ENCODE peak calls at places on chromosomes 11 and 22, in seven cellular contexts. One of them, this sample, is unnamed.

GRCh38 chr11:3853935-3854659 is 1.4 kb upstream of the STIM1 start:
- DNase-seq in amniotic stem cell: no peak
- DNase-seq in B cell: peak; percentile 72
- DNase-seq in stimulated activated CD4-positive, alpha-beta T cell treated with anti-CD3 and anti-CD28 coated beads, Interleukin-4, amount 100 ng/mL, for 1 hour: peak; percentile 58
- DNase-seq in astrocyte of the spinal cord: no peak
- DNase-seq in fibroblast of pulmonary artery: no peak
- DNase-seq in SW480: no peak
- DNase-seq in this sample: no peak

GRCh38 chr22:12601870-12602779 is 2925.9 kb upstream of the OR11H1 start:
- DNase-seq in amniotic stem cell: no peak
- DNase-seq in B cell: no peak
- DNase-seq in stimulated activated CD4-positive, alpha-beta T cell treated with anti-CD3 and anti-CD28 coated beads, Interleukin-4, amount 100 ng/mL, for 1 hour: peak; percentile 6
- DNase-seq in astrocyte of the spinal cord: no peak
- DNase-seq in fibroblast of pulmonary artery: no peak
- DNase-seq in SW480: no peak
- DNase-seq in this sample: no peak

GRCh38 chr11:2209370-2209801 is 37.8 kb upstream of the TH start:
- DNase-seq in amniotic stem cell: no peak
- DNase-seq in B cell: peak; percentile 17
- DNase-seq in stimulated activated CD4-positive, alpha-beta T cell treated with anti-CD3 and anti-CD28 coated beads, Interleukin-4, amount 100 ng/mL, for 1 hour: no peak
- DNase-seq in astrocyte of the spinal cord: no peak
- DNase-seq in fibroblast of pulmonary artery: no peak
- DNase-seq in SW480: no peak
- DNase-seq in this sample: no peak

GRCh38 chr11:3644817-3645235 is at the start of gene ART1:
- DNase-seq in amniotic stem cell: no peak
- DNase-seq in B cell: no peak
- DNase-seq in stimulated activated CD4-positive, alpha-beta T cell treated with anti-CD3 and anti-CD28 coated beads, Interleukin-4, amount 100 ng/mL, for 1 hour: no peak
- DNase-seq in astrocyte of the spinal cord: no peak
- DNase-seq in fibroblast of pulmonary artery: no peak
- DNase-seq in SW480: peak; percentile 28
- DNase-seq in this sample: no peak

GRCh38 chr11:116077092-116077491 is 572.9 kb upstream of the CADM1 start:
- DNase-seq in amniotic stem cell: no peak
- DNase-seq in B cell: no peak
- DNase-seq in stimulated activated CD4-positive, alpha-beta T cell treated with anti-CD3 and anti-CD28 coated beads, Interleukin-4, amount 100 ng/mL, for 1 hour: no peak
- DNase-seq in astrocyte of the spinal cord: no peak
- DNase-seq in fibroblast of pulmonary artery: no peak
- DNase-seq in SW480: no peak
- DNase-seq in this sample: no peak

GRCh38 chr11:125049393-125049792 is 13.7 kb upstream of the SLC37A2 start:
- DNase-seq in amniotic stem cell: no peak
- DNase-seq in B cell: no peak
- DNase-seq in stimulated activated CD4-positive, alpha-beta T cell treated with anti-CD3 and anti-CD28 coated beads, Interleukin-4, amount 100 ng/mL, for 1 hour: no peak
- DNase-seq in astrocyte of the spinal cord: no peak
- DNase-seq in fibroblast of pulmonary artery: no peak
- DNase-seq in SW480: no peak
- DNase-seq in this sample: no peak

GRCh38 chr11:69300124-69301032 is 6.4 kb downstream of the MYEOV start:
- DNase-seq in amniotic stem cell: no peak
- DNase-seq in B cell: no peak
- DNase-seq in stimulated activated CD4-positive, alpha-beta T cell treated with anti-CD3 and anti-CD28 coated beads, Interleukin-4, amount 100 ng/mL, for 1 hour: no peak
- DNase-seq in astrocyte of the spinal cord: peak; percentile 56
- DNase-seq in fibroblast of pulmonary artery: no peak
- DNase-seq in SW480: peak; percentile 57
- DNase-seq in this sample: no peak

GRCh38 chr11:74992852-74993251 is 4.1 kb downstream of the NEU3 start:
- DNase-seq in amniotic stem cell: no peak
- DNase-seq in B cell: no peak
- DNase-seq in stimulated activated CD4-positive, alpha-beta T cell treated with anti-CD3 and anti-CD28 coated beads, Interleukin-4, amount 100 ng/mL, for 1 hour: no peak
- DNase-seq in astrocyte of the spinal cord: no peak
- DNase-seq in fibroblast of pulmonary artery: no peak
- DNase-seq in SW480: no peak
- DNase-seq in this sample: no peak

GRCh38 chr22:49210606-49211005 is 617.1 kb downstream of the BRD1 start:
- DNase-seq in amniotic stem cell: no peak
- DNase-seq in B cell: no peak
- DNase-seq in stimulated activated CD4-positive, alpha-beta T cell treated with anti-CD3 and anti-CD28 coated beads, Interleukin-4, amount 100 ng/mL, for 1 hour: no peak
- DNase-seq in astrocyte of the spinal cord: no peak
- DNase-seq in fibroblast of pulmonary artery: no peak
- DNase-seq in SW480: no peak
- DNase-seq in this sample: no peak

GRCh38 chr11:13262096-13262495 is 15.5 kb upstream of the BMAL1 start:
- DNase-seq in amniotic stem cell: no peak
- DNase-seq in B cell: no peak
- DNase-seq in stimulated activated CD4-positive, alpha-beta T cell treated with anti-CD3 and anti-CD28 coated beads, Interleukin-4, amount 100 ng/mL, for 1 hour: no peak
- DNase-seq in astrocyte of the spinal cord: peak; percentile 36
- DNase-seq in fibroblast of pulmonary artery: peak; percentile 18
- DNase-seq in SW480: peak; percentile 35
- DNase-seq in this sample: no peak

GRCh38 chr11:76424891-76425290 is 19.9 kb upstream of the EMSY start:
- DNase-seq in amniotic stem cell: no peak
- DNase-seq in B cell: no peak
- DNase-seq in stimulated activated CD4-positive, alpha-beta T cell treated with anti-CD3 and anti-CD28 coated beads, Interleukin-4, amount 100 ng/mL, for 1 hour: no peak
- DNase-seq in astrocyte of the spinal cord: no peak
- DNase-seq in fibroblast of pulmonary artery: no peak
- DNase-seq in SW480: no peak
- DNase-seq in this sample: no peak

GRCh38 chr11:7575841-7576451 is 62.1 kb downstream of the PPFIBP2 start:
- DNase-seq in amniotic stem cell: no peak
- DNase-seq in B cell: no peak
- DNase-seq in stimulated activated CD4-positive, alpha-beta T cell treated with anti-CD3 and anti-CD28 coated beads, Interleukin-4, amount 100 ng/mL, for 1 hour: no peak
- DNase-seq in astrocyte of the spinal cord: no peak
- DNase-seq in fibroblast of pulmonary artery: no peak
- DNase-seq in SW480: peak; percentile 96
- DNase-seq in this sample: no peak

GRCh38 chr22:27692243-27692642 is 109.3 kb downstream of the MN1 start:
- DNase-seq in amniotic stem cell: no peak
- DNase-seq in B cell: no peak
- DNase-seq in stimulated activated CD4-positive, alpha-beta T cell treated with anti-CD3 and anti-CD28 coated beads, Interleukin-4, amount 100 ng/mL, for 1 hour: no peak
- DNase-seq in astrocyte of the spinal cord: no peak
- DNase-seq in fibroblast of pulmonary artery: no peak
- DNase-seq in SW480: no peak
- DNase-seq in this sample: no peak

GRCh38 chr11:121841487-121842167 is 274.4 kb downstream of the BLID start:
- DNase-seq in amniotic stem cell: peak; percentile 10
- DNase-seq in B cell: no peak
- DNase-seq in stimulated activated CD4-positive, alpha-beta T cell treated with anti-CD3 and anti-CD28 coated beads, Interleukin-4, amount 100 ng/mL, for 1 hour: no peak
- DNase-seq in astrocyte of the spinal cord: peak; percentile 83
- DNase-seq in fibroblast of pulmonary artery: peak; percentile 85
- DNase-seq in SW480: no peak
- DNase-seq in this sample: no peak

GRCh38 chr11:26992031-26992541 is 1.8 kb upstream of the FIBIN start:
- DNase-seq in amniotic stem cell: no peak
- DNase-seq in B cell: no peak
- DNase-seq in stimulated activated CD4-positive, alpha-beta T cell treated with anti-CD3 and anti-CD28 coated beads, Interleukin-4, amount 100 ng/mL, for 1 hour: no peak
- DNase-seq in astrocyte of the spinal cord: peak; percentile 82
- DNase-seq in fibroblast of pulmonary artery: peak; percentile 95
- DNase-seq in SW480: no peak
- DNase-seq in this sample: no peak

GRCh38 chr11:116348226-116348625 is 424.6 kb downstream of the BUD13 start:
- DNase-seq in amniotic stem cell: no peak
- DNase-seq in B cell: no peak
- DNase-seq in stimulated activated CD4-positive, alpha-beta T cell treated with anti-CD3 and anti-CD28 coated beads, Interleukin-4, amount 100 ng/mL, for 1 hour: no peak
- DNase-seq in astrocyte of the spinal cord: no peak
- DNase-seq in fibroblast of pulmonary artery: no peak
- DNase-seq in SW480: no peak
- DNase-seq in this sample: no peak

GRCh38 chr11:116070555-116070954 is 566.3 kb upstream of the CADM1 start:
- DNase-seq in amniotic stem cell: no peak
- DNase-seq in B cell: no peak
- DNase-seq in stimulated activated CD4-positive, alpha-beta T cell treated with anti-CD3 and anti-CD28 coated beads, Interleukin-4, amount 100 ng/mL, for 1 hour: no peak
- DNase-seq in astrocyte of the spinal cord: no peak
- DNase-seq in fibroblast of pulmonary artery: no peak
- DNase-seq in SW480: no peak
- DNase-seq in this sample: no peak

GRCh38 chr22:46424496-46424895 is 89.0 kb downstream of the TRMU start:
- DNase-seq in amniotic stem cell: no peak
- DNase-seq in B cell: no peak
- DNase-seq in stimulated activated CD4-positive, alpha-beta T cell treated with anti-CD3 and anti-CD28 coated beads, Interleukin-4, amount 100 ng/mL, for 1 hour: no peak
- DNase-seq in astrocyte of the spinal cord: no peak
- DNase-seq in fibroblast of pulmonary artery: no peak
- DNase-seq in SW480: no peak
- DNase-seq in this sample: no peak

GRCh38 chr11:128472128-128473110 is 114.9 kb downstream of the ETS1 start:
- DNase-seq in amniotic stem cell: no peak
- DNase-seq in B cell: no peak
- DNase-seq in stimulated activated CD4-positive, alpha-beta T cell treated with anti-CD3 and anti-CD28 coated beads, Interleukin-4, amount 100 ng/mL, for 1 hour: peak; percentile 60
- DNase-seq in astrocyte of the spinal cord: peak; percentile 69
- DNase-seq in fibroblast of pulmonary artery: peak; percentile 65
- DNase-seq in SW480: peak; percentile 18
- DNase-seq in this sample: no peak

GRCh38 chr11:111427471-111427912 is 48.4 kb upstream of the POU2AF1 start:
- DNase-seq in amniotic stem cell: no peak
- DNase-seq in B cell: no peak
- DNase-seq in stimulated activated CD4-positive, alpha-beta T cell treated with anti-CD3 and anti-CD28 coated beads, Interleukin-4, amount 100 ng/mL, for 1 hour: no peak
- DNase-seq in astrocyte of the spinal cord: no peak
- DNase-seq in fibroblast of pulmonary artery: no peak
- DNase-seq in SW480: no peak
- DNase-seq in this sample: no peak

GRCh38 chr11:87150936-87151335 is 113.2 kb downstream of the TMEM135 start:
- DNase-seq in amniotic stem cell: no peak
- DNase-seq in B cell: no peak
- DNase-seq in stimulated activated CD4-positive, alpha-beta T cell treated with anti-CD3 and anti-CD28 coated beads, Interleukin-4, amount 100 ng/mL, for 1 hour: no peak
- DNase-seq in astrocyte of the spinal cord: peak; percentile 39
- DNase-seq in fibroblast of pulmonary artery: peak; percentile 61
- DNase-seq in SW480: no peak
- DNase-seq in this sample: no peak

GRCh38 chr11:62569611-62570010 is 4.1 kb downstream of the EEF1G start:
- DNase-seq in amniotic stem cell: no peak
- DNase-seq in B cell: no peak
- DNase-seq in stimulated activated CD4-positive, alpha-beta T cell treated with anti-CD3 and anti-CD28 coated beads, Interleukin-4, amount 100 ng/mL, for 1 hour: no peak
- DNase-seq in astrocyte of the spinal cord: no peak
- DNase-seq in fibroblast of pulmonary artery: no peak
- DNase-seq in SW480: no peak
- DNase-seq in this sample: no peak

GRCh38 chr11:34960277-34960676 is 43.9 kb downstream of the PDHX start:
- DNase-seq in amniotic stem cell: no peak
- DNase-seq in B cell: no peak
- DNase-seq in stimulated activated CD4-positive, alpha-beta T cell treated with anti-CD3 and anti-CD28 coated beads, Interleukin-4, amount 100 ng/mL, for 1 hour: no peak
- DNase-seq in astrocyte of the spinal cord: no peak
- DNase-seq in fibroblast of pulmonary artery: no peak
- DNase-seq in SW480: no peak
- DNase-seq in this sample: no peak

GRCh38 chr11:83971063-83971462 is 684.9 kb upstream of the CCDC90B start:
- DNase-seq in amniotic stem cell: no peak
- DNase-seq in B cell: no peak
- DNase-seq in stimulated activated CD4-positive, alpha-beta T cell treated with anti-CD3 and anti-CD28 coated beads, Interleukin-4, amount 100 ng/mL, for 1 hour: no peak
- DNase-seq in astrocyte of the spinal cord: peak; percentile 59
- DNase-seq in fibroblast of pulmonary artery: peak; percentile 7
- DNase-seq in SW480: no peak
- DNase-seq in this sample: no peak

GRCh38 chr22:45884201-45885067 is 92.5 kb downstream of the WNT7B start:
- DNase-seq in amniotic stem cell: no peak
- DNase-seq in B cell: no peak
- DNase-seq in stimulated activated CD4-positive, alpha-beta T cell treated with anti-CD3 and anti-CD28 coated beads, Interleukin-4, amount 100 ng/mL, for 1 hour: no peak
- DNase-seq in astrocyte of the spinal cord: no peak
- DNase-seq in fibroblast of pulmonary artery: no peak
- DNase-seq in SW480: no peak
- DNase-seq in this sample: no peak

GRCh38 chr11:119842731-119843130 is 113.7 kb upstream of the NECTIN1 start:
- DNase-seq in amniotic stem cell: no peak
- DNase-seq in B cell: no peak
- DNase-seq in stimulated activated CD4-positive, alpha-beta T cell treated with anti-CD3 and anti-CD28 coated beads, Interleukin-4, amount 100 ng/mL, for 1 hour: no peak
- DNase-seq in astrocyte of the spinal cord: no peak
- DNase-seq in fibroblast of pulmonary artery: no peak
- DNase-seq in SW480: no peak
- DNase-seq in this sample: no peak

GRCh38 chr11:1561266-1561665 is 10.8 kb downstream of the DUSP8 start:
- DNase-seq in amniotic stem cell: no peak
- DNase-seq in B cell: no peak
- DNase-seq in stimulated activated CD4-positive, alpha-beta T cell treated with anti-CD3 and anti-CD28 coated beads, Interleukin-4, amount 100 ng/mL, for 1 hour: no peak
- DNase-seq in astrocyte of the spinal cord: no peak
- DNase-seq in fibroblast of pulmonary artery: no peak
- DNase-seq in SW480: no peak
- DNase-seq in this sample: no peak

GRCh38 chr22:24525416-24526037 is 29.4 kb downstream of the GUCD1 start:
- DNase-seq in amniotic stem cell: no peak
- DNase-seq in B cell: peak; percentile 73
- DNase-seq in stimulated activated CD4-positive, alpha-beta T cell treated with anti-CD3 and anti-CD28 coated beads, Interleukin-4, amount 100 ng/mL, for 1 hour: peak; percentile 76
- DNase-seq in astrocyte of the spinal cord: peak; percentile 38
- DNase-seq in fibroblast of pulmonary artery: peak; percentile 70
- DNase-seq in SW480: peak; percentile 70
- DNase-seq in this sample: peak; percentile 58

GRCh38 chr22:44523981-44524759 is 26.1 kb upstream of the RTL6 start:
- DNase-seq in amniotic stem cell: peak; percentile 78
- DNase-seq in B cell: no peak
- DNase-seq in stimulated activated CD4-positive, alpha-beta T cell treated with anti-CD3 and anti-CD28 coated beads, Interleukin-4, amount 100 ng/mL, for 1 hour: no peak
- DNase-seq in astrocyte of the spinal cord: peak; percentile 61
- DNase-seq in fibroblast of pulmonary artery: peak; percentile 97
- DNase-seq in SW480: no peak
- DNase-seq in this sample: no peak

GRCh38 chr22:27919943-27920755 is 1.1 kb upstream of the PITPNB start:
- DNase-seq in amniotic stem cell: peak; percentile 55
- DNase-seq in B cell: no peak
- DNase-seq in stimulated activated CD4-positive, alpha-beta T cell treated with anti-CD3 and anti-CD28 coated beads, Interleukin-4, amount 100 ng/mL, for 1 hour: no peak
- DNase-seq in astrocyte of the spinal cord: peak; percentile 65
- DNase-seq in fibroblast of pulmonary artery: peak; percentile 65
- DNase-seq in SW480: peak; percentile 49
- DNase-seq in this sample: no peak

GRCh38 chr11:6530848-6531247 is 33.8 kb downstream of the DNHD1 start:
- DNase-seq in amniotic stem cell: no peak
- DNase-seq in B cell: no peak
- DNase-seq in stimulated activated CD4-positive, alpha-beta T cell treated with anti-CD3 and anti-CD28 coated beads, Interleukin-4, amount 100 ng/mL, for 1 hour: no peak
- DNase-seq in astrocyte of the spinal cord: no peak
- DNase-seq in fibroblast of pulmonary artery: no peak
- DNase-seq in SW480: no peak
- DNase-seq in this sample: no peak

GRCh38 chr11:120197977-120198376 is 12.9 kb upstream of the OAF start:
- DNase-seq in amniotic stem cell: no peak
- DNase-seq in B cell: no peak
- DNase-seq in stimulated activated CD4-positive, alpha-beta T cell treated with anti-CD3 and anti-CD28 coated beads, Interleukin-4, amount 100 ng/mL, for 1 hour: no peak
- DNase-seq in astrocyte of the spinal cord: no peak
- DNase-seq in fibroblast of pulmonary artery: no peak
- DNase-seq in SW480: no peak
- DNase-seq in this sample: no peak

GRCh38 chr11:3046190-3046589 is 11.0 kb downstream of the CARS1 start:
- DNase-seq in amniotic stem cell: no peak
- DNase-seq in B cell: no peak
- DNase-seq in stimulated activated CD4-positive, alpha-beta T cell treated with anti-CD3 and anti-CD28 coated beads, Interleukin-4, amount 100 ng/mL, for 1 hour: no peak
- DNase-seq in astrocyte of the spinal cord: no peak
- DNase-seq in fibroblast of pulmonary artery: no peak
- DNase-seq in SW480: no peak
- DNase-seq in this sample: no peak